ENCODE peak calls at places on chromosome 2, in ten cellular contexts. S, Z, D, T, E, J, B, M, A and O are unnamed samples.

GRCh38 chr2:173997269-173997668 is 32.1 kb upstream of the SP3 start:
- DNase-seq in A (peak; percentile 63), Z (no peak), B (no peak), D (no peak), S (no peak), T (no peak), J (no peak), M (no peak), E (peak; percentile 92), O (peak; percentile 78)

GRCh38 chr2:196703660-196704209 is 64.2 kb downstream of the CCDC150 start:
- DNase-seq in A (peak; percentile 18), Z (no peak), S (no peak), B (no peak), M (no peak), T (no peak), J (no peak), D (no peak), E (no peak), O (no peak)

GRCh38 chr2:207478572-207478971 is 51.2 kb upstream of the CREB1 start:
- DNase-seq in Z (no peak), B (no peak), J (no peak), T (no peak), E (no peak), D (no peak), A (no peak), S (no peak), M (no peak), O (no peak)

GRCh38 chr2:26540977-26541376 is 63.1 kb upstream of the OTOF start:
- DNase-seq in T (no peak), D (no peak), A (no peak), M (no peak), Z (no peak), E (no peak), J (peak; percentile 35), B (no peak), S (no peak), O (no peak)

GRCh38 chr2:144452169-144453038 is 67.5 kb downstream of the ZEB2 start:
- DNase-seq in T (no peak), J (peak; percentile 79), M (peak; percentile 59), E (no peak), B (no peak), S (no peak), A (peak; percentile 64), Z (no peak), D (no peak), O (peak; percentile 62)

GRCh38 chr2:170162261-170162612 is 15.7 kb upstream of the MYO3B start:
- DNase-seq in E (no peak), A (no peak), D (no peak), T (no peak), J (no peak), B (no peak), S (no peak), Z (no peak), M (peak; percentile 84), O (no peak)

GRCh38 chr2:142306126-142306525 is 175.3 kb upstream of the LRP1B start:
- DNase-seq in B (no peak), Z (no peak), A (no peak), D (no peak), E (no peak), T (no peak), J (no peak), S (no peak), M (peak; percentile 14), O (no peak)

GRCh38 chr2:240397542-240397916 is 37.9 kb upstream of the GPC1 start:
- DNase-seq in D (no peak), S (no peak), E (no peak), J (no peak), A (no peak), M (no peak), T (no peak), B (no peak), Z (no peak), O (no peak)

GRCh38 chr2:72104821-72105588 is 42.7 kb downstream of the CYP26B1 start:
- DNase-seq in S (no peak), J (peak; percentile 68), B (no peak), T (no peak), D (no peak), M (no peak), E (peak; percentile 60), Z (no peak), A (no peak), O (peak; percentile 39)

GRCh38 chr2:42234056-42234455 is 64.9 kb downstream of the EML4 start:
- DNase-seq in E (no peak), J (peak; percentile 54), Z (no peak), A (peak; percentile 73), B (no peak), S (no peak), D (no peak), M (no peak), T (no peak), O (peak; percentile 75)

GRCh38 chr2:240425236-240425615 is 10.2 kb upstream of the GPC1 start:
- DNase-seq in E (no peak), A (no peak), T (no peak), J (no peak), Z (no peak), S (no peak), M (no peak), D (no peak), B (no peak), O (no peak)

GRCh38 chr2:20443276-20443920 is 3.5 kb upstream of the RHOB start:
- DNase-seq in J (peak; percentile 67), D (no peak), B (no peak), A (peak; percentile 74), S (peak; percentile 13), Z (no peak), E (no peak), T (peak; percentile 25), M (peak; percentile 51), O (peak; percentile 60)

GRCh38 chr2:31267437-31268120 is 33.6 kb downstream of the EHD3 start:
- DNase-seq in J (no peak), B (no peak), M (no peak), Z (no peak), S (no peak), A (no peak), D (no peak), E (no peak), T (no peak), O (no peak)

GRCh38 chr2:220509921-220510320 is 882.5 kb downstream of the SLC4A3 start:
- DNase-seq in B (no peak), E (no peak), A (no peak), D (no peak), J (no peak), S (no peak), T (no peak), Z (no peak), M (no peak), O (no peak)

GRCh38 chr2:232897971-232898408 is 27.9 kb downstream of the SNORC start:
- DNase-seq in D (no peak), E (peak; percentile 37), Z (no peak), M (no peak), S (no peak), B (no peak), J (no peak), A (no peak), T (no peak), O (no peak)

GRCh38 chr2:161386228-161386627 is 29.9 kb upstream of the TBR1 start:
- DNase-seq in B (no peak), S (no peak), D (no peak), J (no peak), M (no peak), Z (no peak), T (no peak), A (no peak), E (no peak), O (no peak)

GRCh38 chr2:112187046-112187715 is 49.0 kb downstream of the FBLN7 start:
- DNase-seq in D (no peak), T (no peak), S (no peak), M (no peak), Z (no peak), A (no peak), E (no peak), J (no peak), B (no peak), O (no peak)

GRCh38 chr2:199707584-199708185 is 143.3 kb downstream of the FTCDNL1 start:
- DNase-seq in M (no peak), Z (no peak), J (no peak), S (no peak), T (no peak), D (no peak), E (no peak), B (no peak), A (no peak), O (no peak)

GRCh38 chr2:201433389-201433995 is 17.8 kb downstream of the TRAK2 start:
- DNase-seq in J (no peak), A (no peak), B (no peak), D (no peak), S (no peak), E (no peak), Z (no peak), M (peak; percentile 50), T (no peak), O (no peak)